ENCODE peak calls at places on chromosomes 13 and 19, in six cellular contexts. O is ascending aorta, V is IMR-90, M is A549, Q is left ventricle myocardium inferior, L is neural crest cell. U is an unnamed sample.

GRCh38 chr13:75643693-75644092 is 7.6 kb downstream of the LMO7 start:
- DNase-seq in O (no peak), V (no peak), M (no peak), Q (no peak), L (no peak), U (no peak)

GRCh38 chr19:7699003-7699402 is 2.9 kb downstream of the FCER2 start:
- DNase-seq in O (no peak), V (no peak), M (no peak), Q (no peak), L (no peak), U (no peak)

GRCh38 chr19:3480383-3481091 is at the start of gene SMIM24:
- DNase-seq in O (no peak), V (no peak), M (no peak), Q (no peak), L (no peak), U (no peak)

GRCh38 chr19:4120531-4120930 is 3.4 kb downstream of the MAP2K2 start:
- DNase-seq in O (no peak), V (peak; percentile 63), M (no peak), Q (no peak), L (no peak), U (no peak)

GRCh38 chr13:87820221-87820620 is 149.1 kb downstream of the SLITRK5 start:
- DNase-seq in O (no peak), V (no peak), M (no peak), Q (no peak), L (no peak), U (no peak)

GRCh38 chr13:75319244-75319643 is 162.7 kb downstream of the TBC1D4 start:
- DNase-seq in O (no peak), V (peak; percentile 63), M (no peak), Q (no peak), L (no peak), U (no peak)

GRCh38 chr13:51479199-51479523 is 26.3 kb upstream of the INTS6 start:
- DNase-seq in O (no peak), V (peak; percentile 71), M (no peak), Q (no peak), L (no peak), U (no peak)

GRCh38 chr13:26184791-26185250 is 37.3 kb downstream of the RNF6 start:
- DNase-seq in O (peak; percentile 70), V (peak; percentile 74), M (peak; percentile 21), Q (peak; percentile 38), L (peak; percentile 66), U (no peak)

GRCh38 chr19:2775556-2776430 is 7.3 kb downstream of the SGTA start:
- DNase-seq in O (peak; percentile 82), V (peak; percentile 35), M (no peak), Q (peak; percentile 71), L (no peak), U (no peak)

GRCh38 chr13:91184244-91184926 is 163.1 kb upstream of the MIR17HG start:
- DNase-seq in O (no peak), V (no peak), M (no peak), Q (no peak), L (no peak), U (no peak)

GRCh38 chr19:5762608-5763217 is 21.8 kb downstream of the PRR22 start:
- DNase-seq in O (no peak), V (no peak), M (no peak), Q (no peak), L (no peak), U (no peak)

GRCh38 chr13:28268800-28269223 is 130.5 kb downstream of the PAN3 start:
- DNase-seq in O (no peak), V (no peak), M (no peak), Q (no peak), L (no peak), U (no peak)

GRCh38 chr19:40578442-40578908 is 1.8 kb downstream of the SHKBP1 start:
- DNase-seq in O (no peak), V (peak; percentile 41), M (peak; percentile 79), Q (no peak), L (no peak), U (no peak)

GRCh38 chr19:37304190-37304883 is 66.6 kb upstream of the ZNF527 start:
- DNase-seq in O (no peak), V (no peak), M (no peak), Q (peak; percentile 68), L (peak; percentile 30), U (no peak)

GRCh38 chr19:3684817-3685410 is 15.4 kb downstream of the PIP5K1C start:
- DNase-seq in O (no peak), V (no peak), M (no peak), Q (no peak), L (no peak), U (no peak)

GRCh38 chr19:927044-927706 is 1.3 kb downstream of the ARID3A start:
- DNase-seq in O (peak; percentile 81), V (no peak), M (no peak), Q (peak; percentile 64), L (peak; percentile 54), U (no peak)

GRCh38 chr13:104553156-104553555 is 1486.9 kb upstream of the SLC10A2 start:
- DNase-seq in O (no peak), V (peak; percentile 1), M (no peak), Q (no peak), L (no peak), U (no peak)

GRCh38 chr13:95948646-95949045 is 104.6 kb downstream of the UGGT2 start:
- DNase-seq in O (no peak), V (peak; percentile 47), M (no peak), Q (no peak), L (no peak), U (no peak)

GRCh38 chr19:12095111-12095790 is 30.7 kb downstream of the ZNF844 start:
- DNase-seq in O (no peak), V (peak; percentile 64), M (no peak), Q (no peak), L (no peak), U (no peak)

GRCh38 chr19:41926861-41927809 is 1.1 kb downstream of the ERFL start:
- DNase-seq in O (no peak), V (no peak), M (no peak), Q (no peak), L (no peak), U (no peak)

GRCh38 chr19:13748169-13748884 is 16.0 kb upstream of the MRI1 start:
- DNase-seq in O (no peak), V (peak; percentile 74), M (peak; percentile 18), Q (no peak), L (no peak), U (no peak)

GRCh38 chr19:1538978-1539377 is 15.1 kb downstream of the PLK5 start:
- DNase-seq in O (no peak), V (no peak), M (no peak), Q (no peak), L (no peak), U (no peak)

GRCh38 chr13:44312898-44313551 is 60.6 kb upstream of the SERP2 start:
- DNase-seq in O (peak; percentile 52), V (peak; percentile 95), M (peak; percentile 14), Q (no peak), L (no peak), U (no peak)

GRCh38 chr13:97339989-97340361 is 94.0 kb upstream of the RAP2A start:
- DNase-seq in O (no peak), V (no peak), M (no peak), Q (no peak), L (no peak), U (no peak)

GRCh38 chr13:45817833-45818232 is 33.7 kb downstream of the SIAH3 start:
- DNase-seq in O (peak; percentile 22), V (no peak), M (no peak), Q (no peak), L (no peak), U (no peak)
- TF ChIP-seq CTCF in O (no peak), V (no peak), M (no peak), Q (no peak), L (no peak), U (no peak)

GRCh38 chr13:33119022-33119735 is 103.0 kb downstream of the KL start:
- DNase-seq in O (no peak), V (no peak), M (no peak), Q (no peak), L (no peak), U (no peak)
- TF ChIP-seq CTCF in O (no peak), V (no peak), M (no peak), Q (no peak), L (no peak), U (no peak)

GRCh38 chr13:111153279-111153976 is 38.3 kb downstream of the ARHGEF7 start:
- DNase-seq in O (peak; percentile 96), V (peak; percentile 89), M (peak; percentile 75), Q (peak; percentile 94), L (peak; percentile 91), U (peak; percentile 79)
- TF ChIP-seq CTCF in O (peak; percentile 7), V (peak; percentile 49), M (no peak), Q (peak; percentile 28), L (peak; percentile 0), U (no peak)

GRCh38 chr19:48461651-48461981 is 6.2 kb downstream of the KCNJ14 start:
- DNase-seq in O (no peak), V (no peak), M (no peak), Q (no peak), L (no peak), U (no peak)
- TF ChIP-seq CTCF in O (no peak), V (no peak), M (no peak), Q (no peak), L (no peak), U (no peak)

DNA sequence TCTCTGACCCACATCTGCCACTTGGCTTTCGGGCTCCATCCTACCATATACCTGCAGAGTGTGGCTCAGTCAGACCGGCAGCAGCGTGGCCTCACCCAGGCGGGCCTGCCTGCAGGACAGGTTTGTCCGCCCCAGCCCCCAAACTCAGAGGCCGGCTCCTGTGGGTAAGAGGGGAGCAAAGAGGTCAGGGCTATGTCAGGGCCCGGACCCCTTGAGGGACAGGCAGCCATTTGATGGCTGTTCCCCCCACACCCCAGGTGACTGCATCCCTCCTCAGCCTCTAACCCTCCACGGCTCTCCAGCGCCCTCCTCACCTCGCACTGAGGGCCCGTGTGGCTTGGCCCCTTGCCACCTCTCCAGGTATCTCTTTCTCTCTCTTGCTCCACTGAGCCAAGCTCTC is 12.3 kb upstream of the ZBTB32 start:
- DNase-seq in O (no peak), V (no peak), M (no peak), Q (no peak), L (no peak), U (no peak)
- TF ChIP-seq CTCF in O (no peak), V (no peak), M (no peak), Q (no peak), L (no peak), U (no peak)